ENCODE peak calls at places on chromosomes 1 and 21, in six cellular contexts. A, H, B, O, V and Y are unnamed samples.

GRCh38 chr1:24321712-24322635 is 2.8 kb downstream of the GRHL3 start:
- DNase-seq in H (peak; percentile 45), O (peak; percentile 89), A (peak; percentile 76), V (peak; percentile 82), B (peak; percentile 48), Y (peak; percentile 46)

GRCh38 chr1:33008051-33008914 is 28.4 kb downstream of the AK2 start:
- DNase-seq in H (no peak), O (no peak), V (peak; percentile 24), B (no peak), A (no peak), Y (peak; percentile 55)

GRCh38 chr1:19442150-19443096 is 42.9 kb downstream of the CAPZB start:
- DNase-seq in B (peak; percentile 61), A (peak; percentile 60), V (peak; percentile 69), O (no peak), H (no peak), Y (no peak)

GRCh38 chr1:150473659-150474058 is 13.6 kb upstream of the TARS2 start:
- DNase-seq in A (no peak), H (peak; percentile 47), O (no peak), B (peak; percentile 56), V (no peak), Y (no peak)

GRCh38 chr21:25342811-25343210 is 264.5 kb downstream of the MRPL39 start:
- DNase-seq in V (peak; percentile 43), O (no peak), A (peak; percentile 36), B (no peak), H (no peak), Y (no peak)

GRCh38 chr1:29420196-29420595 is 183.9 kb downstream of the PTPRU start:
- DNase-seq in A (no peak), B (no peak), O (no peak), H (no peak), V (no peak), Y (no peak)

GRCh38 chr21:43211085-43212071 is 42.6 kb downstream of the CRYAA start:
- DNase-seq in A (no peak), O (peak; percentile 75), H (peak; percentile 11), V (peak; percentile 20), B (peak; percentile 48), Y (peak; percentile 88)

GRCh38 chr1:210482936-210483642 is 154.4 kb downstream of the HHAT start:
- DNase-seq in O (no peak), V (no peak), A (no peak), H (no peak), B (no peak), Y (no peak)

GRCh38 chr21:44854391-44854663 is 19.2 kb downstream of the PTTG1IP start:
- DNase-seq in H (no peak), V (no peak), A (no peak), B (no peak), O (no peak), Y (no peak)

GRCh38 chr1:185453496-185454192 is 136.6 kb upstream of the IVNS1ABP start:
- DNase-seq in O (no peak), A (peak; percentile 92), V (peak; percentile 86), H (no peak), B (no peak), Y (no peak)

GRCh38 chr21:43191521-43191920 is 22.7 kb downstream of the CRYAA start:
- DNase-seq in H (peak; percentile 6), B (peak; percentile 12), V (no peak), O (peak; percentile 44), A (no peak), Y (no peak)

GRCh38 chr1:206873603-206874188 is 8.3 kb downstream of the IL20 start:
- DNase-seq in A (no peak), O (no peak), H (no peak), B (no peak), V (no peak), Y (no peak)

GRCh38 chr1:110780600-110781484 is 92.1 kb upstream of the CD53 start:
- DNase-seq in O (peak; percentile 78), V (peak; percentile 78), B (peak; percentile 57), H (peak; percentile 43), A (peak; percentile 65), Y (peak; percentile 61)

GRCh38 chr1:27539901-27540861 is 50.2 kb upstream of the WASF2 start:
- DNase-seq in H (no peak), B (no peak), V (peak; percentile 98), O (no peak), A (peak; percentile 75), Y (no peak)

GRCh38 chr1:159821171-159821867 is 5.4 kb upstream of the SLAMF8 start:
- DNase-seq in A (peak; percentile 47), O (no peak), V (peak; percentile 64), B (no peak), H (no peak), Y (no peak)

GRCh38 chr1:90400121-90400520 is 317.0 kb downstream of the BARHL2 start:
- DNase-seq in H (no peak), B (no peak), V (no peak), O (no peak), A (peak; percentile 34), Y (no peak)

GRCh38 chr1:184113251-184113650 is 61.7 kb downstream of the TSEN15 start:
- DNase-seq in O (no peak), H (no peak), V (no peak), B (no peak), A (no peak), Y (no peak)

GRCh38 chr1:87091425-87091824 is 177.0 kb downstream of the HS2ST1 start:
- DNase-seq in A (no peak), V (no peak), O (no peak), H (no peak), B (no peak), Y (no peak)

GRCh38 chr1:158087320-158087927 is 93.3 kb upstream of the CD1D start:
- DNase-seq in H (peak; percentile 62), B (peak; percentile 56), O (peak; percentile 74), V (peak; percentile 81), A (peak; percentile 77), Y (peak; percentile 62)

GRCh38 chr1:54846716-54847284 is 40.2 kb downstream of the DHCR24 start:
- DNase-seq in O (no peak), H (no peak), B (no peak), V (no peak), A (no peak), Y (peak; percentile 32)

GRCh38 chr1:174352883-174353608 is 94.7 kb upstream of the GPR52 start:
- DNase-seq in H (no peak), O (no peak), A (no peak), V (no peak), B (no peak), Y (no peak)

GRCh38 chr1:231334079-231334666 is 3.5 kb downstream of the EXOC8 start:
- DNase-seq in V (no peak), H (no peak), O (no peak), B (no peak), A (no peak), Y (no peak)

GRCh38 chr1:114660250-114660649 is 9.6 kb downstream of the DENND2C start:
- DNase-seq in O (no peak), H (no peak), A (no peak), B (no peak), V (no peak), Y (no peak)

GRCh38 chr1:161068306-161069200 is 1.1 kb downstream of the ARHGAP30 start:
- DNase-seq in O (peak; percentile 95), H (no peak), V (no peak), A (no peak), B (no peak), Y (peak; percentile 65)

GRCh38 chr1:99993468-99993845 is 23.7 kb downstream of the SLC35A3 start:
- DNase-seq in A (no peak), O (no peak), B (no peak), V (no peak), H (no peak), Y (no peak)

GRCh38 chr1:99996951-99997350 is 27.2 kb downstream of the SLC35A3 start:
- DNase-seq in V (no peak), A (no peak), B (no peak), O (no peak), H (no peak), Y (peak; percentile 27)

GRCh38 chr1:99992044-99992722 is 22.4 kb downstream of the SLC35A3 start:
- DNase-seq in A (no peak), V (no peak), O (no peak), B (no peak), H (no peak), Y (no peak)

GRCh38 chr1:99992760-99993467 is 23.1 kb downstream of the SLC35A3 start:
- DNase-seq in A (no peak), B (no peak), H (no peak), V (no peak), O (no peak), Y (no peak)

DNA sequence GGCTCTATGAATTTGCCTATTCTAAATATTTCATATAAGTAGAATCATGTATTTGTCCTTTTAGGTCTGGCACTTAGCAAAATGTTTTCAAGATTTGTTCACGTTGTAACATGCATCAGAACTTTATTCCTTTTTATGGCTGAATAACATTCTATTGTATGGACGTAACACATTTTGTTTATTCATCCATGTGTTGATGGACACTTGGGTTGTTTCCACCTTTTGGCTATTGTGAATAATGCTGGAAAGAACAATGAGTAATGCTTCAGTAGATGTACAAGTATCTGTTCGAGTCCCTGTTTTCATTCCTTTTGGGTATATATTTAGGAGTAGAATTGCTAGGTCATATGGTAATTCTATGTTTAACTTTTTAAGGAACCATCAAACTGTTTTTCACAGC is 24.7 kb downstream of the SLC35A3 start:
- DNase-seq in O (no peak), V (no peak), A (no peak), H (no peak), B (no peak), Y (no peak)
- H3K9me3 ChIP-seq in O (peaks cover 2% of the 10 kb centered on the region), V (no peaks in the 10 kb centered on the region), A (peaks cover 4% of the 10 kb centered on the region), H (peaks cover 14% of the 10 kb centered on the region), B (no peaks in the 10 kb centered on the region), Y (no peaks in the 10 kb centered on the region)

GRCh38 chr1:36712151-36712550 is 229.4 kb upstream of the CSF3R start:
- DNase-seq in H (no peak), B (no peak), V (no peak), O (no peak), A (no peak), Y (no peak)
- H3K27ac ChIP-seq in H (no peak overlapping the region), B (no peak overlapping the region), V (no peak overlapping the region), O (no peak overlapping the region), A (no peak overlapping the region), Y (no peak overlapping the region)

DNA sequence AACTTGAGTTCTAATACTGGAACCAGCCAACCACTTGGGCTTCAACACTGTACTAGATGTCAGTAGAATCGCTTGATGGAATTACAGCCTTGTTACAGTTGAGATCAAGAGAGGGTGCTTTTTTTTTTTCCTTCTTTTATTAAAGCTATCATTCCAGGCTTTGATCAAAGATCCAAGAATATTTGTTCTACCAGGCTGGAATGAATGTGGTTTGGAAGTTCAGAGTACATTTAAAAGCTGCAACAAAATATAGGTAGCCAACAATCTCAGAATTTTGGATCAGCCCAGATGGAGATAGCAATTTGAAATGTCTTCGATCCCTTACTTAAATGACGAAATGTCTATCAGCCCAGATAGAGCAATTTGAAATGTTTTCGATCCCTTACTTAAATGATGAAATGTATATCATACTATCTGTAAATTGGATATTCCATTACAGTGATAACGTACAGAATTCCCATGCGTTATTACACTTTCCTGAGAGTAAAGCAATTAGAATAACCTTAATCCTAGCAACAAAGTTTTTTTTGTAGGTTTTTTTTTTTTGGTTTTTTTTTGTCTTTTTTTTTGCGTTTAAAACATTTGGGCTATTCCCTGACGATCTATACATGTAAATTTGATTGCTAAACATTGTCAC is 3.6 kb downstream of the ZNF281 start:
- DNase-seq in B (no peak), A (no peak), O (no peak), H (no peak), V (no peak), Y (no peak)
- H3K4me3 ChIP-seq in B (no peak overlapping the region), A (peak overlapping the region; percentile 19), O (no peak overlapping the region), H (no peak overlapping the region), V (peak overlapping the region; percentile 78), Y (no peak overlapping the region)

DNA sequence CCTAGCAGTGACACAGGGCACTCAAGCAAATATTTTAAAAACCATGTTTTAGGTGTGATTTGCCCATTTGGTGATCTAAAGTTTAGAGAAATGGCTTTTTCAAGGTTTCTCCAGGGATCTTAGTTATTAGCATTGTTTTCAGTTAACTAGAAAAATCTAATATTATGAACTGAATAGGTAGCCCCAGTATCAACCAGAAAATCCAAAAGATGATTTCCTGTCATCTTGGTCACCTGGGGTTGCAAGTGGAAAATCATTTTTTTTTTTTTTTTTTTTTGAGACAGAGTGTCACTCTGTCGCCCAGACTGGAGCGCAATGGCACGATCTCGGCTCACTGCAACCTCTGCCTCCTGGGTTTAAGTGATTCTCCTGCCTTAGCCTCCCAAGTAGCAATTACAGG is 106.6 kb upstream of the FMN2 start:
- DNase-seq in H (no peak), A (no peak), B (no peak), V (no peak), O (no peak), Y (no peak)
- H3K9me3 ChIP-seq in H (no peaks in the 10 kb centered on the region), A (no peaks in the 10 kb centered on the region), B (no peaks in the 10 kb centered on the region), V (no peaks in the 10 kb centered on the region), O (no peaks in the 10 kb centered on the region), Y (no peaks in the 10 kb centered on the region)